ENCODE peak calls at places on chromosomes 1 and 21, in eight cellular contexts. One of them, this sample, is unnamed. For H3K4me1 and H3K27me3, the result is how much of the 10 kb centered on the place peaks cover.

GRCh38 chr1:52706941-52707926 is 9.1 kb upstream of the COA7 start:
- DNase-seq in pancreas: no peak
- DNase-seq in SJSA1: no peak
- DNase-seq in sigmoid colon: no peak
- DNase-seq in left lung: peak
- DNase-seq in HepG2: no peak
- DNase-seq in fibroblast of lung: no peak
- DNase-seq in ovary: no peak
- DNase-seq in this sample: no peak

GRCh38 chr1:20569523-20570098 is 17.2 kb downstream of the FAM43B start:
- DNase-seq in SJSA1: no peak
- DNase-seq in fibroblast of lung: no peak
- DNase-seq in left lung: no peak
- DNase-seq in pancreas: no peak
- DNase-seq in sigmoid colon: no peak
- DNase-seq in HepG2: no peak
- DNase-seq in ovary: no peak
- DNase-seq in this sample: no peak

GRCh38 chr1:226889616-226890330 is 19.4 kb downstream of the PSEN2 start:
- DNase-seq in left lung: peak
- DNase-seq in HepG2: no peak
- DNase-seq in sigmoid colon: no peak
- DNase-seq in SJSA1: no peak
- DNase-seq in pancreas: no peak
- DNase-seq in ovary: no peak
- DNase-seq in fibroblast of lung: no peak
- DNase-seq in this sample: no peak

GRCh38 chr1:59061876-59062275 is 235.0 kb upstream of the FGGY start:
- DNase-seq in pancreas: no peak
- DNase-seq in sigmoid colon: peak
- DNase-seq in left lung: peak
- DNase-seq in ovary: peak
- DNase-seq in SJSA1: peak
- DNase-seq in fibroblast of lung: peak
- DNase-seq in HepG2: no peak
- DNase-seq in this sample: no peak

GRCh38 chr1:39392851-39393573 is 98.4 kb upstream of the BMP8A start:
- DNase-seq in left lung: no peak
- DNase-seq in HepG2: no peak
- DNase-seq in sigmoid colon: no peak
- DNase-seq in ovary: no peak
- DNase-seq in fibroblast of lung: no peak
- DNase-seq in SJSA1: no peak
- DNase-seq in pancreas: no peak
- DNase-seq in this sample: no peak

GRCh38 chr1:151535326-151536271 is 4.5 kb upstream of the TUFT1 start:
- DNase-seq in left lung: no peak
- DNase-seq in sigmoid colon: no peak
- DNase-seq in ovary: no peak
- DNase-seq in SJSA1: no peak
- DNase-seq in fibroblast of lung: peak
- DNase-seq in pancreas: no peak
- DNase-seq in HepG2: no peak
- DNase-seq in this sample: no peak

GRCh38 chr1:232439011-232439410 is 190.9 kb downstream of the SIPA1L2 start:
- DNase-seq in left lung: no peak
- DNase-seq in pancreas: no peak
- DNase-seq in ovary: no peak
- DNase-seq in SJSA1: no peak
- DNase-seq in HepG2: no peak
- DNase-seq in fibroblast of lung: no peak
- DNase-seq in sigmoid colon: no peak
- DNase-seq in this sample: no peak

GRCh38 chr1:170929835-170930554 is 5.3 kb upstream of the MROH9 start:
- DNase-seq in SJSA1: peak
- DNase-seq in ovary: peak
- DNase-seq in pancreas: no peak
- DNase-seq in left lung: no peak
- DNase-seq in HepG2: peak
- DNase-seq in sigmoid colon: no peak
- DNase-seq in fibroblast of lung: peak
- DNase-seq in this sample: peak

GRCh38 chr1:33563702-33564101 is 91.3 kb downstream of the ZSCAN20 start:
- DNase-seq in SJSA1: no peak
- DNase-seq in left lung: no peak
- DNase-seq in pancreas: no peak
- DNase-seq in fibroblast of lung: no peak
- DNase-seq in sigmoid colon: no peak
- DNase-seq in HepG2: no peak
- DNase-seq in ovary: no peak
- DNase-seq in this sample: no peak

GRCh38 chr21:31732891-31733520 is 1.1 kb upstream of the SCAF4 start:
- DNase-seq in left lung: no peak
- DNase-seq in fibroblast of lung: peak
- DNase-seq in HepG2: peak
- DNase-seq in pancreas: no peak
- DNase-seq in ovary: no peak
- DNase-seq in sigmoid colon: peak
- DNase-seq in SJSA1: no peak
- DNase-seq in this sample: no peak

GRCh38 chr1:21511579-21512522 is 2.6 kb downstream of the ALPL start:
- DNase-seq in left lung: peak
- DNase-seq in SJSA1: peak
- DNase-seq in sigmoid colon: peak
- DNase-seq in fibroblast of lung: peak
- DNase-seq in HepG2: no peak
- DNase-seq in pancreas: no peak
- DNase-seq in ovary: peak
- DNase-seq in this sample: no peak

GRCh38 chr1:96510911-96511310 is 210.7 kb upstream of the PTBP2 start:
- DNase-seq in fibroblast of lung: no peak
- DNase-seq in ovary: no peak
- DNase-seq in left lung: no peak
- DNase-seq in sigmoid colon: no peak
- DNase-seq in SJSA1: no peak
- DNase-seq in HepG2: no peak
- DNase-seq in pancreas: no peak
- DNase-seq in this sample: no peak

GRCh38 chr1:15702722-15703550 is 18.8 kb downstream of the PLEKHM2 start:
- DNase-seq in sigmoid colon: no peak
- DNase-seq in SJSA1: no peak
- DNase-seq in pancreas: no peak
- DNase-seq in HepG2: no peak
- DNase-seq in fibroblast of lung: no peak
- DNase-seq in left lung: no peak
- DNase-seq in ovary: no peak
- DNase-seq in this sample: no peak

GRCh38 chr1:15704526-15705183 is 20.5 kb downstream of the PLEKHM2 start:
- DNase-seq in sigmoid colon: no peak
- DNase-seq in fibroblast of lung: peak
- DNase-seq in SJSA1: no peak
- DNase-seq in ovary: no peak
- DNase-seq in pancreas: no peak
- DNase-seq in HepG2: no peak
- DNase-seq in left lung: no peak
- DNase-seq in this sample: no peak

GRCh38 chr1:15700510-15700909 is 16.4 kb downstream of the PLEKHM2 start:
- DNase-seq in pancreas: no peak
- DNase-seq in sigmoid colon: no peak
- DNase-seq in left lung: peak
- DNase-seq in fibroblast of lung: peak
- DNase-seq in SJSA1: no peak
- DNase-seq in HepG2: no peak
- DNase-seq in ovary: no peak
- DNase-seq in this sample: no peak

GRCh38 chr1:15703562-15703961 is 19.4 kb downstream of the PLEKHM2 start:
- DNase-seq in SJSA1: peak
- DNase-seq in ovary: peak
- DNase-seq in fibroblast of lung: peak
- DNase-seq in HepG2: no peak
- DNase-seq in sigmoid colon: peak
- DNase-seq in pancreas: no peak
- DNase-seq in left lung: peak
- DNase-seq in this sample: no peak

GRCh38 chr1:15701784-15702183 is 17.7 kb downstream of the PLEKHM2 start:
- DNase-seq in SJSA1: no peak
- DNase-seq in left lung: no peak
- DNase-seq in fibroblast of lung: no peak
- DNase-seq in pancreas: no peak
- DNase-seq in sigmoid colon: no peak
- DNase-seq in HepG2: no peak
- DNase-seq in ovary: no peak
- DNase-seq in this sample: no peak
- H3K27ac ChIP-seq in SJSA1: no peak
- H3K27ac ChIP-seq in left lung: no peak
- H3K27ac ChIP-seq in fibroblast of lung: no peak
- H3K27ac ChIP-seq in pancreas: no peak
- H3K27ac ChIP-seq in sigmoid colon: peak
- H3K27ac ChIP-seq in HepG2: no peak
- H3K27ac ChIP-seq in ovary: no peak
- H3K27ac ChIP-seq in this sample: no peak

DNA sequence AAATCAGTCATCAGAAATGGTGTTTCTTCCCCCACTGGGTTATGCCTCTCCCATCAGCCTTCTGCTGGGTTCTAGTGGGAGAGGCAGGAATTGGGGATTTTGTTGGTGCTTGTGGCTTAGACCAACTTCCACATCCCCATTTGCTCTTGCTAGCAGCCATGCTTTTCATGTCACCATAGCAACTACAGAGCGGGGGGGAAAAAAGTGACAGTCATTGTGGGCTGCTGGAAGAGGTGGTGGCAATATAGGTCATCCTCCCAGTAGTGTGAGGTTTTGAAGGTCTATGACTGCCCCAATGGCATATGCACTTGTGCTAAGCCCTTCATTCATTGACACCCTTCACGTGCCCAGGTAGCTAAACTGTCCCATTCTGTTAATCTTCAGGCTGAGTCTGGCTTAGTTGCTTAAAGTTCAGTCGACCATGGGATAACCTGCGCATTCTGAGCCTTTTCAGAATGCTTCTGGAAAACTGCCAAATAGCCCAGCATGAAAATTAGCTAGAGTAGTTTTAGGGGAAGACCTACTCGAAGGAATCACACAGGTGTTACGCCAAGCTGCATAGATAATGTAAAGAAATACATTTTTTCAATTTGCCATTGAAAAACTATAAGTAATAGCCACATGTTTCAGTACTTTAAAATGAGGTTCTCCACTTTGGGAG is 53.7 kb upstream of the ZNF326 start:
- DNase-seq in left lung: no peak
- DNase-seq in SJSA1: no peak
- DNase-seq in pancreas: no peak
- DNase-seq in ovary: no peak
- DNase-seq in fibroblast of lung: no peak
- DNase-seq in HepG2: no peak
- DNase-seq in sigmoid colon: no peak
- DNase-seq in this sample: no peak
- H3K4me1 ChIP-seq in left lung: under half
- H3K4me1 ChIP-seq in SJSA1: under half
- H3K4me1 ChIP-seq in pancreas: under half
- H3K4me1 ChIP-seq in ovary: under half
- H3K4me1 ChIP-seq in fibroblast of lung: under half
- H3K4me1 ChIP-seq in HepG2: half or more
- H3K4me1 ChIP-seq in sigmoid colon: under half
- H3K4me1 ChIP-seq in this sample: under half

GRCh38 chr1:154810571-154810970 is 59.5 kb downstream of the KCNN3 start:
- DNase-seq in SJSA1: no peak
- DNase-seq in left lung: no peak
- DNase-seq in fibroblast of lung: no peak
- DNase-seq in HepG2: no peak
- DNase-seq in pancreas: no peak
- DNase-seq in sigmoid colon: no peak
- DNase-seq in ovary: no peak
- DNase-seq in this sample: no peak
- H3K27me3 ChIP-seq in SJSA1: under half
- H3K27me3 ChIP-seq in left lung: under half
- H3K27me3 ChIP-seq in fibroblast of lung: under half
- H3K27me3 ChIP-seq in HepG2: under half
- H3K27me3 ChIP-seq in pancreas: under half
- H3K27me3 ChIP-seq in sigmoid colon: under half
- H3K27me3 ChIP-seq in ovary: under half
- H3K27me3 ChIP-seq in this sample: under half

DNA sequence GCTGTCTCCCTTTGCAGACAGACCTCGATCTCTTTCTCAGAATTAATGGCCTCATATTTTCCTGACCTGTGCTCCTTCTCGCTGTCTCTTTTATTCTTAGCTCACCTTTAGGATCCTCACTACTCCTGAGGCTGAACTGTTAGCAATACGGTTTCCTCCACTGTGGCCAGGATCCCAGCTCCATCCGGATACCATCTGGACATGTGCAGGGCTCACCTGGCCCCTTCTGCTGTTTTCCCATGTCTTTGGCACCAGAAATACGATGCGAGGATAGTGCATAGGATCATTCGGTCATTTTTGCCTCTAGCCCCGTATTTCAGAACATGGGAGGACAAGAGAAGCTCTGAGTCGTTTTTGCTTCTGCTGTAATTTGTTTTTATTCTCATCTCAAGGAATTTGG is 108.5 kb upstream of the KIF26B start:
- DNase-seq in SJSA1: no peak
- DNase-seq in sigmoid colon: no peak
- DNase-seq in fibroblast of lung: no peak
- DNase-seq in ovary: no peak
- DNase-seq in pancreas: no peak
- DNase-seq in left lung: no peak
- DNase-seq in HepG2: no peak
- DNase-seq in this sample: no peak
- H3K27ac ChIP-seq in SJSA1: no peak
- H3K27ac ChIP-seq in sigmoid colon: no peak
- H3K27ac ChIP-seq in fibroblast of lung: no peak
- H3K27ac ChIP-seq in ovary: no peak
- H3K27ac ChIP-seq in pancreas: peak
- H3K27ac ChIP-seq in left lung: no peak
- H3K27ac ChIP-seq in HepG2: peak
- H3K27ac ChIP-seq in this sample: no peak